ENCODE peak calls at places on chromosome 15, in five cellular contexts. C is GM04504; K is COR-L47; G is stimulated activated effector memory CD8-positive, alpha-beta T cell treated with anti-CD3 and anti-CD28 coated beads, Interleukin-12 subunit alpha, Interleukin-12 subunit beta, amount 100 ng/mL, for 72 hours; J is foreskin fibroblast. B is an unnamed sample.

GRCh38 chr15:69526086-69526485 is 73.5 kb downstream of the RPLP1 start:
- DNase-seq in C (no peak), K (no peak), G (no peak), J (no peak), B (no peak)

GRCh38 chr15:75695206-75695605 is 17.4 kb downstream of the CSPG4 start:
- DNase-seq in C (no peak), J (no peak), K (no peak), G (no peak), B (no peak)

GRCh38 chr15:40345867-40346578 is 4.8 kb upstream of the PHGR1 start:
- DNase-seq in K (no peak), G (no peak), C (no peak), J (no peak), B (no peak)

GRCh38 chr15:23565395-23566069 is at the start of gene MKRN3:
- DNase-seq in G (no peak), J (peak), C (peak), K (peak), B (no peak)

GRCh38 chr15:99437315-99438221 is 128.2 kb upstream of the MEF2A start:
- DNase-seq in G (no peak), J (no peak), C (no peak), K (no peak), B (no peak)

GRCh38 chr15:96362001-96362758 is 31.7 kb downstream of the NR2F2 start:
- DNase-seq in C (no peak), J (peak), K (peak), G (no peak), B (no peak)

GRCh38 chr15:44087578-44088190 is 107.4 kb downstream of the FRMD5 start:
- DNase-seq in J (peak), C (peak), G (no peak), K (no peak), B (peak)

GRCh38 chr15:46751303-46751702 is 966.0 kb upstream of the SEMA6D start:
- DNase-seq in C (no peak), G (no peak), K (no peak), J (no peak), B (no peak)

GRCh38 chr15:31328999-31329639 is 2.5 kb downstream of the KLF13 start:
- DNase-seq in G (no peak), J (no peak), K (peak), C (no peak), B (no peak)

GRCh38 chr15:58562135-58562534 is 130.3 kb downstream of the LIPC start:
- DNase-seq in C (no peak), K (no peak), G (no peak), J (no peak), B (no peak)

GRCh38 chr15:51024735-51025453 is 69.8 kb downstream of the TNFAIP8L3 start:
- DNase-seq in K (no peak), G (no peak), C (no peak), J (peak), B (no peak)

GRCh38 chr15:85625431-85625830 is 169.3 kb downstream of the KLHL25 start:
- DNase-seq in G (no peak), K (no peak), C (no peak), J (no peak), B (no peak)

GRCh38 chr15:70356062-70356860 is 258.5 kb upstream of the TLE3 start:
- DNase-seq in G (no peak), J (no peak), C (no peak), K (no peak), B (no peak)

GRCh38 chr15:36230741-36231140 is 348.7 kb upstream of the CDIN1 start:
- DNase-seq in C (no peak), K (no peak), G (no peak), J (peak), B (peak)

GRCh38 chr15:58795825-58796224 is 24.7 kb downstream of the MINDY2 start:
- DNase-seq in K (no peak), C (no peak), G (no peak), J (no peak), B (no peak)

GRCh38 chr15:56468271-56468912 is 3.5 kb upstream of the MNS1 start:
- DNase-seq in G (no peak), J (peak), K (no peak), C (no peak), B (no peak)

GRCh38 chr15:88725305-88726220 is 77.7 kb upstream of the ACAN start:
- DNase-seq in G (no peak), K (no peak), C (no peak), J (no peak), B (no peak)

GRCh38 chr15:71634820-71635219 is 175.5 kb upstream of the NR2E3 start:
- DNase-seq in K (peak), C (no peak), G (no peak), J (peak), B (peak)

GRCh38 chr15:92899910-92900711 is at the start of gene CHD2:
- DNase-seq in G (peak), C (peak), J (peak), K (peak), B (peak)

GRCh38 chr15:74400313-74400850 is 32.9 kb upstream of the CYP11A1 start:
- DNase-seq in G (no peak), C (no peak), J (no peak), K (no peak), B (no peak)

GRCh38 chr15:45660231-45660979 is 25.6 kb downstream of the SQOR start:
- DNase-seq in C (no peak), J (peak), K (no peak), G (no peak), B (peak)

GRCh38 chr15:49313650-49314049 is 109.4 kb upstream of the FGF7 start:
- DNase-seq in G (no peak), C (peak), K (no peak), J (peak), B (peak)

GRCh38 chr15:76840830-76841460 is 64.2 kb downstream of the SCAPER start:
- DNase-seq in G (no peak), K (peak), C (peak), J (peak), B (peak)

GRCh38 chr15:76983588-76984379 is 11.1 kb upstream of the PSTPIP1 start:
- DNase-seq in C (no peak), K (no peak), J (no peak), G (no peak), B (no peak)